ENCODE peak calls at places on chromosome 4, in four cellular contexts. One of them, this sample, is unnamed.

GRCh38 chr4:70359115-70359661 is 1.4 kb upstream of the SMR3A start:
- DNase-seq in HepG2: no peak
- DNase-seq in GM12878: no peak
- DNase-seq in K562: no peak
- DNase-seq in this sample: no peak

GRCh38 chr4:185167205-185167604 is 24.1 kb downstream of the SLC25A4 start:
- DNase-seq in HepG2: no peak
- DNase-seq in GM12878: no peak
- DNase-seq in K562: no peak
- DNase-seq in this sample: no peak

GRCh38 chr4:105426187-105426897 is 47.5 kb downstream of the PPA2 start:
- DNase-seq in K562: no peak
- DNase-seq in GM12878: no peak
- DNase-seq in HepG2: no peak
- DNase-seq in this sample: no peak

GRCh38 chr4:2812985-2813384 is 20.1 kb downstream of the SH3BP2 start:
- DNase-seq in HepG2: no peak
- DNase-seq in K562: no peak
- DNase-seq in GM12878: no peak
- DNase-seq in this sample: no peak

GRCh38 chr4:46445689-46446339 is 55.9 kb upstream of the GABRA2 start:
- DNase-seq in GM12878: no peak
- DNase-seq in K562: no peak
- DNase-seq in HepG2: peak
- DNase-seq in this sample: no peak

GRCh38 chr4:48296330-48296729 is 26.7 kb upstream of the TEC start:
- DNase-seq in GM12878: no peak
- DNase-seq in K562: no peak
- DNase-seq in HepG2: no peak
- DNase-seq in this sample: no peak

GRCh38 chr4:186159613-186160012 is 31.8 kb upstream of the CYP4V2 start:
- DNase-seq in K562: no peak
- DNase-seq in GM12878: no peak
- DNase-seq in HepG2: no peak
- DNase-seq in this sample: no peak

GRCh38 chr4:28469886-28470285 is 1609.2 kb downstream of the STIM2 start:
- DNase-seq in K562: no peak
- DNase-seq in HepG2: no peak
- DNase-seq in GM12878: no peak
- DNase-seq in this sample: no peak

GRCh38 chr4:3399277-3400194 is 42.2 kb upstream of the HGFAC start:
- DNase-seq in GM12878: no peak
- DNase-seq in HepG2: peak
- DNase-seq in K562: peak
- DNase-seq in this sample: peak

GRCh38 chr4:111492501-111492900 is 652.8 kb upstream of the FAM241A start:
- DNase-seq in GM12878: no peak
- DNase-seq in K562: no peak
- DNase-seq in HepG2: no peak
- DNase-seq in this sample: no peak

GRCh38 chr4:23384741-23385140 is 505.1 kb downstream of the PPARGC1A start:
- DNase-seq in GM12878: no peak
- DNase-seq in HepG2: no peak
- DNase-seq in K562: no peak
- DNase-seq in this sample: no peak

GRCh38 chr4:114926508-114926907 is 186.9 kb downstream of the NDST4 start:
- DNase-seq in K562: no peak
- DNase-seq in GM12878: no peak
- DNase-seq in HepG2: no peak
- DNase-seq in this sample: no peak

GRCh38 chr4:186878203-186878800 is 154.6 kb upstream of the FAT1 start:
- DNase-seq in K562: no peak
- DNase-seq in GM12878: no peak
- DNase-seq in HepG2: no peak
- DNase-seq in this sample: no peak

GRCh38 chr4:84496356-84497219 is 2.5 kb downstream of the NKX6-1 start:
- DNase-seq in K562: no peak
- DNase-seq in HepG2: no peak
- DNase-seq in GM12878: no peak
- DNase-seq in this sample: no peak

GRCh38 chr4:38948551-38948950 is 80.9 kb downstream of the FAM114A1 start:
- DNase-seq in K562: no peak
- DNase-seq in HepG2: no peak
- DNase-seq in GM12878: no peak
- DNase-seq in this sample: no peak
- TF ChIP-seq TARDBP in K562: no peak
- TF ChIP-seq TARDBP in HepG2: no peak
- TF ChIP-seq TARDBP in GM12878: no peak
- TF ChIP-seq TARDBP in this sample: no peak

DNA sequence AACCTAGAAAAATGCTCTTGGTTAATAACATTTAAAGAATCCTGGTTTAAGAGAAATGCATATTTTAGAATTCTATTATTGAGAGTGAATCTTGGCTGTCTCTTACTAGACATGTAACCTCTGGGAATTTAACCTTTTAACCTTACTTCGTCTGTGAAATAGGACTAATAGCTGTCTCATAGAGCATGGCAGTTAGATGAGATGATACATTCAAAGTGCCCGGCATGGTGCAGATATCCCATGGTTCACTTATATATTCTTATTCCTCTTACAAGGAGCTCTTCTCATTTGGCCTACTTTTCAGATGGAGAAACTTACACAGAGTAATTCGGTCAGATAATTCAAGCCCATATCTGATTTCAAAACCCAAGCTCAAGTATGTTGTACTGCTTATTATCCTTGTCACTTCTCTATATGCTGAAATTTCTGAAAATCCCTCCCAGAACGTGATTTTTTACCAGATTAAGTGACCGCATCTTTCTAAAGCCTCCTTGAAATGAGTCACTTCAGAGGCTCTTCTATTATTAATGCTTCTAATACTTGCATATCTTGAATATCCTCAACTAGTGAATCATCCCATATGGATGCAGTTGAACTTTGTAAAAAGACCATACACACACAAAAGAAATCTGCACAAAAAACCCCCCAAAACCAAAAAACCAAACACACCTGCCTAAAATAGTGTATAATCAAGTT is 4.9 kb downstream of the CDKN2AIP start:
- DNase-seq in K562: no peak
- DNase-seq in GM12878: no peak
- DNase-seq in HepG2: no peak
- DNase-seq in this sample: no peak
- TF ChIP-seq TARDBP in K562: no peak
- TF ChIP-seq TARDBP in GM12878: no peak
- TF ChIP-seq TARDBP in HepG2: no peak
- TF ChIP-seq TARDBP in this sample: no peak

DNA sequence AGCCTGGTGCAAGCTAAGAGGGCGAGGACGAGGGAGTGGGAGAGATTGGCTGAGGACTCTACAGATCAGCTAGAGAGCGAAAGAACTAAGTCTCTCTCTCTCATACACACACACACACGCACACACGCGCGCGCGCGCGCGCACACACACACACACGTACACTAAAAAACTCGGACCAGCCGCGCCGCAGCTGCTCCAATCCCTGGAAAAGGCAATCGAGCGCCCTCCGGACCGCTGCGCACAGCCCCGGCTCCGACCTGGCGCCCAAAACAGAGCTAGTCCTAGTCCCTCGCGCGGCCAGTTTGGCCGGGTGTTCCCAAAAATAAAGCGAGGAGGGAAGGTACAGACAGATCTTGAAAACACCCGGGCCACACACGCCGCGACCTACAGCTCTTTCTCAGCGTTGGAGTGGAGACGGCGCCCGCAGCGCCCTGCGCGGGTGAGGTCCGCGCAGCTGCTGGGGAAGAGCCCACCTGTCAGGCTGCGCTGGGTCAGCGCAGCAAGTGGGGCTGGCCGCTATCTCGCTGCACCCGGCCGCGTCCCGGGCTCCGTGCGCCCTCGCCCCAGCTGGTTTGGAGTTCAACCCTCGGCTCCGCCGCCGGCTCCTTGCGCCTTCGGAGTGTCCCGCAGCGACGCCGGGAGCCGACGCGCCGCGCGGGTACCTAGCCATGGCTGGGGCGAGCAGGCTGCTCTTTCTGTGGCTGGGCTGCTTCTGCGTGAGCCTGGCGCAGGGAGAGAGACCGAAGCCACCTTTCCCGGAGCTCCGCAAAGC is at the start of gene BMP3:
- DNase-seq in GM12878: no peak
- DNase-seq in K562: no peak
- DNase-seq in HepG2: no peak
- DNase-seq in this sample: peak
- TF ChIP-seq TARDBP in GM12878: no peak
- TF ChIP-seq TARDBP in K562: no peak
- TF ChIP-seq TARDBP in HepG2: no peak
- TF ChIP-seq TARDBP in this sample: peak

GRCh38 chr4:181643466-181643865 is 599.7 kb upstream of the TENM3 start:
- DNase-seq in GM12878: no peak
- DNase-seq in K562: no peak
- DNase-seq in HepG2: no peak
- DNase-seq in this sample: no peak
- TF ChIP-seq TARDBP in GM12878: no peak
- TF ChIP-seq TARDBP in K562: no peak
- TF ChIP-seq TARDBP in HepG2: no peak
- TF ChIP-seq TARDBP in this sample: no peak

DNA sequence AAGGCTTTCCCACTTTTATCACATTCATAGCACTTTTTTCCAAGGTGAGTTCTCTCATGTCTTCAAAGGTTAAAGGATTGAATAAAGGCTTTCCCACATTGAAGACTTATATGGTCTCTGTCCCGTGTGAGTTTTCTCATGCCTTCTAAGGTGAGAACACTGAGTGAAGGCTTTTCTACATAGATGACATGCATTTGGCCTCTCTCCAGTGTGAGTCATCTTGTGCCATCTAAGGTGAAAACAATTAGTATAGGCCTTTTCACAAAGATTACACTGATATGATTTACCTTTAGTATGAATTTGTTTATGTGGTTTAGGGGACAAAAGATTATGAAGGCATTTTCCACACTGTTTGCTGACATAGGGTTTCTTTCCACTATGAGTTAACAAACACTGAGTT is 21.2 kb downstream of the USP17L30 start:
- DNase-seq in HepG2: no peak
- DNase-seq in K562: no peak
- DNase-seq in GM12878: no peak
- DNase-seq in this sample: no peak
- TF ChIP-seq TARDBP in HepG2: no peak
- TF ChIP-seq TARDBP in K562: no peak
- TF ChIP-seq TARDBP in GM12878: no peak
- TF ChIP-seq TARDBP in this sample: no peak

GRCh38 chr4:17560065-17560673 is 16.8 kb upstream of the LAP3 start:
- DNase-seq in GM12878: no peak
- DNase-seq in HepG2: peak
- DNase-seq in K562: no peak
- DNase-seq in this sample: no peak

GRCh38 chr4:17558941-17559708 is 17.9 kb upstream of the LAP3 start:
- DNase-seq in HepG2: peak
- DNase-seq in GM12878: no peak
- DNase-seq in K562: no peak
- DNase-seq in this sample: no peak

GRCh38 chr4:17556498-17556897 is 20.5 kb upstream of the LAP3 start:
- DNase-seq in GM12878: no peak
- DNase-seq in HepG2: peak
- DNase-seq in K562: no peak
- DNase-seq in this sample: no peak

GRCh38 chr4:17559709-17560048 is 17.3 kb upstream of the LAP3 start:
- DNase-seq in HepG2: no peak
- DNase-seq in K562: no peak
- DNase-seq in GM12878: no peak
- DNase-seq in this sample: no peak

GRCh38 chr4:17557880-17558279 is 19.1 kb upstream of the LAP3 start:
- DNase-seq in HepG2: no peak
- DNase-seq in K562: no peak
- DNase-seq in GM12878: no peak
- DNase-seq in this sample: peak
- TF ChIP-seq TARDBP in HepG2: no peak
- TF ChIP-seq TARDBP in K562: no peak
- TF ChIP-seq TARDBP in GM12878: no peak
- TF ChIP-seq TARDBP in this sample: no peak

This sample was measured in HEK293T.